ENCODE peak calls at places on chromosomes 11 and 22, in nine cellular contexts. L is neural progenitor cell, U is fibroblast of villous mesenchyme, O is PC-3, F is coronary artery, Y is HFF-Myc, R is AG04450, P is BJ, C is WTC11. A is an unnamed sample.
A peak's percentile ranks its signal among the peaks of the same experiment; 100 is the strongest.

GRCh38 chr11:73402834-73403185 is 26.6 kb downstream of the RELT start:
- DNase-seq in L (no peak), U (no peak), O (peak; percentile 56), F (no peak), Y (no peak), R (no peak), P (no peak), C (no peak), A (no peak)

GRCh38 chr11:101748572-101748971 is 164.8 kb upstream of the TRPC6 start:
- DNase-seq in L (peak; percentile 8), U (no peak), O (no peak), F (no peak), Y (no peak), R (no peak), P (no peak), C (no peak), A (no peak)

GRCh38 chr11:35082322-35083180 is 56.4 kb upstream of the CD44 start:
- DNase-seq in L (peak; percentile 24), U (peak; percentile 72), O (peak; percentile 80), F (peak; percentile 79), Y (peak; percentile 88), R (no peak), P (peak; percentile 64), C (peak; percentile 56), A (peak; percentile 80)

GRCh38 chr11:100719809-100720221 is 32.7 kb downstream of the ARHGAP42 start:
- DNase-seq in L (peak; percentile 45), U (peak; percentile 78), O (peak; percentile 94), F (no peak), Y (peak; percentile 75), R (no peak), P (peak; percentile 29), C (peak; percentile 32), A (no peak)

GRCh38 chr11:110076388-110076965 is 16.7 kb upstream of the ZC3H12C start:
- DNase-seq in L (no peak), U (peak; percentile 54), O (peak; percentile 99), F (no peak), Y (no peak), R (no peak), P (no peak), C (no peak), A (no peak)

GRCh38 chr11:58222730-58223129 is 6.0 kb downstream of the OR10Q1 start:
- DNase-seq in L (no peak), U (peak; percentile 1), O (peak; percentile 74), F (no peak), Y (no peak), R (no peak), P (no peak), C (no peak), A (no peak)

GRCh38 chr11:69442012-69442806 is 39.3 kb upstream of the LINC01488 start:
- DNase-seq in L (no peak), U (no peak), O (peak; percentile 94), F (no peak), Y (no peak), R (no peak), P (no peak), C (no peak), A (no peak)

GRCh38 chr11:116792144-116792868 is 627 bp upstream of the APOA5 start:
- DNase-seq in L (no peak), U (no peak), O (no peak), F (no peak), Y (no peak), R (no peak), P (no peak), C (no peak), A (no peak)

GRCh38 chr22:38786631-38787030 is 7.3 kb downstream of the DNAL4 start:
- DNase-seq in L (no peak), U (no peak), O (no peak), F (no peak), Y (no peak), R (no peak), P (no peak), C (no peak), A (no peak)

GRCh38 chr11:101459020-101459419 is 124.8 kb downstream of the TRPC6 start:
- DNase-seq in L (no peak), U (no peak), O (no peak), F (no peak), Y (no peak), R (no peak), P (no peak), C (no peak), A (no peak)

GRCh38 chr22:27993201-27993635 is 74.2 kb upstream of the PITPNB start:
- DNase-seq in L (no peak), U (no peak), O (no peak), F (peak; percentile 68), Y (no peak), R (no peak), P (no peak), C (no peak), A (no peak)

GRCh38 chr11:44955019-44955738 is 4.5 kb upstream of the TP53I11 start:
- DNase-seq in L (no peak), U (peak; percentile 92), O (peak; percentile 46), F (no peak), Y (peak; percentile 44), R (peak; percentile 58), P (peak; percentile 46), C (no peak), A (no peak)

GRCh38 chr11:76806131-76806530 is 23.0 kb downstream of the TSKU start:
- DNase-seq in L (no peak), U (no peak), O (no peak), F (peak; percentile 66), Y (no peak), R (no peak), P (no peak), C (no peak), A (no peak)

GRCh38 chr11:11218287-11218986 is 134.6 kb downstream of the CSNK2A3 start:
- DNase-seq in L (no peak), U (no peak), O (peak; percentile 20), F (no peak), Y (no peak), R (no peak), P (no peak), C (no peak), A (no peak)

GRCh38 chr11:61955416-61956135 is 5.4 kb downstream of the BEST1 start:
- DNase-seq in L (peak; percentile 67), U (no peak), O (no peak), F (no peak), Y (no peak), R (no peak), P (no peak), C (peak; percentile 90), A (no peak)

GRCh38 chr22:23591203-23591791 is 11.2 kb upstream of the IGLL1 start:
- DNase-seq in L (peak; percentile 82), U (peak; percentile 70), O (peak; percentile 51), F (no peak), Y (no peak), R (peak; percentile 20), P (no peak), C (peak; percentile 86), A (peak; percentile 73)

GRCh38 chr11:18727499-18728236 is 1.7 kb upstream of the IGSF22 start:
- DNase-seq in L (peak; percentile 71), U (peak; percentile 23), O (peak; percentile 63), F (no peak), Y (peak; percentile 26), R (no peak), P (no peak), C (peak; percentile 78), A (peak; percentile 82)
- TF ChIP-seq CTCF in L (peak; percentile 77), U (peak; percentile 90), O (peak; percentile 77), F (peak; percentile 73), Y (peak; percentile 93), R (peak; percentile 86), P (peak; percentile 93), C (peak; percentile 42), A (peak; percentile 88)

GRCh38 chr11:113871331-113871730 is 4.0 kb downstream of the USP28 start:
- DNase-seq in L (peak; percentile 36), U (peak; percentile 65), O (no peak), F (no peak), Y (no peak), R (no peak), P (no peak), C (no peak), A (no peak)

GRCh38 chr11:113867843-113868503 is 7.4 kb downstream of the USP28 start:
- DNase-seq in L (no peak), U (no peak), O (no peak), F (no peak), Y (no peak), R (no peak), P (no peak), C (no peak), A (no peak)

GRCh38 chr11:113864410-113864809 is 11.0 kb downstream of the USP28 start:
- DNase-seq in L (no peak), U (no peak), O (no peak), F (no peak), Y (no peak), R (no peak), P (no peak), C (no peak), A (no peak)

GRCh38 chr11:113862430-113862829 is 12.9 kb downstream of the USP28 start:
- DNase-seq in L (peak; percentile 48), U (peak; percentile 22), O (peak; percentile 35), F (no peak), Y (no peak), R (no peak), P (no peak), C (no peak), A (no peak)

DNA sequence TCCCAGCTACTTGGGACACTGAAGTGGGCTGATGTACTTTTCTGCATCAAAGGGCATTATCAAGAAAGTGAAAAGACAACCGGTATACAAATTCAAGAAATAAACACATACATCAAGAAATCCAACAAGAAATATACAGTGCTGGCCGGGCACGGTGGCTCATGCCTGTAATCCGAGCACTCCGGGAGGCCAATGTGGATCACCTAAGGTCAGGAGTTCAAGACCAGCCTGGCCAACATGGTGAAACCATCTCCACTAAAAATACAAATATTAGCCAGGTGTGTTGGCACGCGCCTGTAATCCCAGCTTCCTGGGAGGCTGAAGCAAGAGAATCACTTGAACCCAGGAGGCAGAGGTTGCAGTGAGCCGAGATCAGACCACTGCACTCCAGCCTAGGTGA is 9.5 kb downstream of the USP28 start:
- DNase-seq in L (no peak), U (no peak), O (no peak), F (no peak), Y (no peak), R (no peak), P (no peak), C (no peak), A (no peak)
- TF ChIP-seq CTCF in L (no peak), U (no peak), O (no peak), F (no peak), Y (no peak), R (no peak), P (no peak), C (no peak), A (no peak)

DNA sequence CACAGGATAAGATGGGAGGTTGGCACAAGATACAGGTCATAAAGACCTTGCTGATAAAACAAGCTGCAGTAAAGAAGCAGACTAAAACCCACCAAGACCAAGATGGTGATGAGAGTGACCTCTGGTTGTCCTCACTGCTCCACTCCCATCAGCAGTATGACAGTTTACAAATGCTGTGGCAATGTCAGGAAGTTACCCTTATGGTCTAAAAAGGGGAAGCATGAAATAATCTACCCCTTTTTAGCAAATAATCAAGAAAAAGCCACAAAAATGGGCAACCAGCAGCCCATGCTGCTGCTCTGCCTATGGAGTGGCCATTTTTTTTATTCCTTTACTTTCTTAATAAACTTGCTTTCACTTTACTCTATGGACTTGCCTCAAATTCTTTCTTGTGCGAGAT is 8.7 kb upstream of the PIWIL4 start:
- DNase-seq in L (no peak), U (no peak), O (no peak), F (no peak), Y (no peak), R (no peak), P (no peak), C (no peak), A (no peak)
- TF ChIP-seq CTCF in L (no peak), U (no peak), O (no peak), F (no peak), Y (no peak), R (no peak), P (no peak), C (no peak), A (no peak)

GRCh38 chr11:65718964-65719492 is 1.6 kb downstream of the RNASEH2C start:
- DNase-seq in L (no peak), U (peak; percentile 11), O (no peak), F (no peak), Y (no peak), R (no peak), P (no peak), C (peak; percentile 9), A (no peak)
- TF ChIP-seq CTCF in L (no peak), U (no peak), O (peak; percentile 7), F (no peak), Y (no peak), R (no peak), P (no peak), C (no peak), A (no peak)

A was measured in GM20000.